ENCODE peak calls at places on chromosomes 13 and 19, in six cellular contexts. One of them, this sample, is unnamed.

GRCh38 chr19:33971073-33971472 is 174.4 kb downstream of the KCTD15 start:
- DNase-seq in sciatic nerve: no peak
- DNase-seq in AML-193: no peak
- DNase-seq in left cardiac atrium: no peak
- DNase-seq in pons: no peak
- DNase-seq in astrocyte of the hippocampus: no peak
- DNase-seq in this sample: no peak

GRCh38 chr19:46840157-46840942 is 10.3 kb downstream of the AP2S1 start:
- DNase-seq in sciatic nerve: no peak
- DNase-seq in left cardiac atrium: peak; percentile 61
- DNase-seq in AML-193: peak; percentile 58
- DNase-seq in pons: peak; percentile 66
- DNase-seq in astrocyte of the hippocampus: peak; percentile 82
- DNase-seq in this sample: peak; percentile 71

GRCh38 chr19:19538767-19539166 is 702 bp downstream of the CILP2 start:
- DNase-seq in sciatic nerve: no peak
- DNase-seq in left cardiac atrium: no peak
- DNase-seq in astrocyte of the hippocampus: peak; percentile 30
- DNase-seq in pons: no peak
- DNase-seq in AML-193: no peak
- DNase-seq in this sample: no peak

GRCh38 chr13:37361608-37362007 is 237.0 kb downstream of the POSTN start:
- DNase-seq in pons: no peak
- DNase-seq in astrocyte of the hippocampus: no peak
- DNase-seq in sciatic nerve: no peak
- DNase-seq in left cardiac atrium: no peak
- DNase-seq in AML-193: no peak
- DNase-seq in this sample: no peak

GRCh38 chr19:23817519-23817918 is 58.8 kb upstream of the ZNF681 start:
- DNase-seq in sciatic nerve: no peak
- DNase-seq in astrocyte of the hippocampus: peak; percentile 10
- DNase-seq in AML-193: peak; percentile 53
- DNase-seq in left cardiac atrium: peak; percentile 20
- DNase-seq in pons: peak; percentile 28
- DNase-seq in this sample: peak; percentile 1

GRCh38 chr13:109998030-109998429 is 211.6 kb upstream of the IRS2 start:
- DNase-seq in AML-193: no peak
- DNase-seq in pons: no peak
- DNase-seq in sciatic nerve: no peak
- DNase-seq in left cardiac atrium: no peak
- DNase-seq in astrocyte of the hippocampus: no peak
- DNase-seq in this sample: no peak

GRCh38 chr19:29620931-29621351 is 14.9 kb downstream of the POP4 start:
- DNase-seq in astrocyte of the hippocampus: no peak
- DNase-seq in AML-193: no peak
- DNase-seq in left cardiac atrium: no peak
- DNase-seq in sciatic nerve: no peak
- DNase-seq in pons: no peak
- DNase-seq in this sample: no peak

GRCh38 chr13:39123578-39123977 is 85.3 kb downstream of the NHLRC3 start:
- DNase-seq in sciatic nerve: no peak
- DNase-seq in astrocyte of the hippocampus: no peak
- DNase-seq in AML-193: no peak
- DNase-seq in pons: no peak
- DNase-seq in left cardiac atrium: no peak
- DNase-seq in this sample: no peak

GRCh38 chr19:56660381-56661105 is 11.0 kb downstream of the ZNF835 start:
- DNase-seq in left cardiac atrium: peak; percentile 72
- DNase-seq in AML-193: no peak
- DNase-seq in astrocyte of the hippocampus: no peak
- DNase-seq in sciatic nerve: no peak
- DNase-seq in pons: no peak
- DNase-seq in this sample: no peak

GRCh38 chr13:98947925-98948324 is 29.9 kb downstream of the DOCK9 start:
- DNase-seq in left cardiac atrium: no peak
- DNase-seq in AML-193: no peak
- DNase-seq in pons: no peak
- DNase-seq in sciatic nerve: no peak
- DNase-seq in astrocyte of the hippocampus: no peak
- DNase-seq in this sample: no peak

GRCh38 chr19:17529239-17530158 is 18.1 kb downstream of the PGLS start:
- DNase-seq in sciatic nerve: no peak
- DNase-seq in astrocyte of the hippocampus: no peak
- DNase-seq in AML-193: no peak
- DNase-seq in left cardiac atrium: no peak
- DNase-seq in pons: no peak
- DNase-seq in this sample: no peak

GRCh38 chr13:31972453-31972852 is 59.1 kb upstream of the FRY start:
- DNase-seq in sciatic nerve: no peak
- DNase-seq in AML-193: no peak
- DNase-seq in pons: no peak
- DNase-seq in astrocyte of the hippocampus: no peak
- DNase-seq in left cardiac atrium: no peak
- DNase-seq in this sample: no peak

GRCh38 chr13:75738841-75739240 is 102.7 kb downstream of the LMO7 start:
- DNase-seq in astrocyte of the hippocampus: no peak
- DNase-seq in sciatic nerve: no peak
- DNase-seq in AML-193: no peak
- DNase-seq in left cardiac atrium: no peak
- DNase-seq in pons: no peak
- DNase-seq in this sample: no peak

GRCh38 chr13:114015608-114016295 is 41.9 kb upstream of the C13orf46 start:
- DNase-seq in AML-193: no peak
- DNase-seq in sciatic nerve: no peak
- DNase-seq in astrocyte of the hippocampus: no peak
- DNase-seq in left cardiac atrium: peak; percentile 42
- DNase-seq in pons: no peak
- DNase-seq in this sample: no peak

GRCh38 chr13:109821038-109821545 is 34.7 kb upstream of the IRS2 start:
- DNase-seq in left cardiac atrium: no peak
- DNase-seq in astrocyte of the hippocampus: no peak
- DNase-seq in pons: no peak
- DNase-seq in sciatic nerve: no peak
- DNase-seq in AML-193: no peak
- DNase-seq in this sample: no peak

GRCh38 chr13:46607768-46608553 is 55.0 kb downstream of the LRCH1 start:
- DNase-seq in AML-193: no peak
- DNase-seq in astrocyte of the hippocampus: no peak
- DNase-seq in left cardiac atrium: no peak
- DNase-seq in pons: no peak
- DNase-seq in sciatic nerve: no peak
- DNase-seq in this sample: no peak

GRCh38 chr13:64758520-64758919 is 2471.6 kb downstream of the PCDH9 start:
- DNase-seq in AML-193: no peak
- DNase-seq in astrocyte of the hippocampus: peak; percentile 42
- DNase-seq in sciatic nerve: no peak
- DNase-seq in pons: no peak
- DNase-seq in left cardiac atrium: no peak
- DNase-seq in this sample: no peak

GRCh38 chr19:7421941-7422744 is 66.7 kb downstream of the PEX11G start:
- DNase-seq in astrocyte of the hippocampus: no peak
- DNase-seq in AML-193: no peak
- DNase-seq in pons: no peak
- DNase-seq in sciatic nerve: no peak
- DNase-seq in left cardiac atrium: no peak
- DNase-seq in this sample: no peak

GRCh38 chr19:811511-812048 is 10.2 kb downstream of the PLPPR3 start:
- DNase-seq in AML-193: no peak
- DNase-seq in left cardiac atrium: no peak
- DNase-seq in pons: no peak
- DNase-seq in astrocyte of the hippocampus: no peak
- DNase-seq in sciatic nerve: no peak
- DNase-seq in this sample: no peak

GRCh38 chr13:59488436-59488835 is 675.3 kb downstream of the DIAPH3 start:
- DNase-seq in AML-193: no peak
- DNase-seq in sciatic nerve: no peak
- DNase-seq in astrocyte of the hippocampus: no peak
- DNase-seq in pons: no peak
- DNase-seq in left cardiac atrium: no peak
- DNase-seq in this sample: no peak

GRCh38 chr19:50461066-50461875 is 15.0 kb upstream of the EMC10 start:
- DNase-seq in left cardiac atrium: peak; percentile 57
- DNase-seq in AML-193: peak; percentile 59
- DNase-seq in pons: peak; percentile 58
- DNase-seq in astrocyte of the hippocampus: peak; percentile 83
- DNase-seq in sciatic nerve: peak; percentile 77
- DNase-seq in this sample: peak; percentile 53

GRCh38 chr19:15928321-15928720 is 6.0 kb downstream of the CYP4F11 start:
- DNase-seq in astrocyte of the hippocampus: no peak
- DNase-seq in sciatic nerve: no peak
- DNase-seq in AML-193: no peak
- DNase-seq in left cardiac atrium: no peak
- DNase-seq in pons: no peak
- DNase-seq in this sample: no peak

GRCh38 chr19:18789883-18790565 is 1.1 kb downstream of the COMP start:
- DNase-seq in pons: no peak
- DNase-seq in sciatic nerve: no peak
- DNase-seq in AML-193: no peak
- DNase-seq in astrocyte of the hippocampus: peak; percentile 42
- DNase-seq in left cardiac atrium: no peak
- DNase-seq in this sample: no peak

GRCh38 chr19:46890423-46891170 is 29.8 kb downstream of the ARHGAP35 start:
- DNase-seq in AML-193: no peak
- DNase-seq in astrocyte of the hippocampus: peak; percentile 65
- DNase-seq in left cardiac atrium: no peak
- DNase-seq in sciatic nerve: no peak
- DNase-seq in pons: no peak
- DNase-seq in this sample: no peak

GRCh38 chr13:47220453-47221150 is 323.7 kb upstream of the HTR2A start:
- DNase-seq in left cardiac atrium: no peak
- DNase-seq in sciatic nerve: no peak
- DNase-seq in AML-193: no peak
- DNase-seq in pons: no peak
- DNase-seq in astrocyte of the hippocampus: peak; percentile 26
- DNase-seq in this sample: no peak

GRCh38 chr19:32448026-32448425 is 42.5 kb downstream of the DPY19L3 start:
- DNase-seq in AML-193: no peak
- DNase-seq in sciatic nerve: no peak
- DNase-seq in left cardiac atrium: no peak
- DNase-seq in astrocyte of the hippocampus: no peak
- DNase-seq in pons: no peak
- DNase-seq in this sample: no peak

GRCh38 chr19:35340431-35340830 is 7.3 kb upstream of the FFAR1 start:
- DNase-seq in left cardiac atrium: no peak
- DNase-seq in AML-193: no peak
- DNase-seq in astrocyte of the hippocampus: no peak
- DNase-seq in sciatic nerve: no peak
- DNase-seq in pons: no peak
- DNase-seq in this sample: no peak

GRCh38 chr13:47437411-47437810 is 540.6 kb upstream of the HTR2A start:
- DNase-seq in left cardiac atrium: no peak
- DNase-seq in AML-193: no peak
- DNase-seq in astrocyte of the hippocampus: peak; percentile 61
- DNase-seq in pons: no peak
- DNase-seq in sciatic nerve: no peak
- DNase-seq in this sample: no peak

GRCh38 chr13:113647351-113648217 is 10.4 kb downstream of the ATP4B start:
- DNase-seq in pons: peak; percentile 92
- DNase-seq in AML-193: no peak
- DNase-seq in sciatic nerve: peak; percentile 93
- DNase-seq in left cardiac atrium: peak; percentile 88
- DNase-seq in astrocyte of the hippocampus: peak; percentile 88
- DNase-seq in this sample: peak; percentile 84

GRCh38 chr19:45742969-45743368 is 9.7 kb downstream of the MEIOSIN start:
- DNase-seq in astrocyte of the hippocampus: no peak
- DNase-seq in left cardiac atrium: no peak
- DNase-seq in AML-193: no peak
- DNase-seq in sciatic nerve: no peak
- DNase-seq in pons: no peak
- DNase-seq in this sample: no peak

GRCh38 chr19:20422616-20423205 is 142.9 kb downstream of the ZNF737 start:
- DNase-seq in AML-193: no peak
- DNase-seq in pons: peak; percentile 28
- DNase-seq in astrocyte of the hippocampus: no peak
- DNase-seq in sciatic nerve: no peak
- DNase-seq in left cardiac atrium: no peak
- DNase-seq in this sample: peak; percentile 38

This sample was measured in globus pallidus.